ENCODE peak calls at places on chromosomes 2 and 18, in nine cellular contexts. One of them, this sample, is unnamed.

GRCh38 chr2:217478831-217479435 is 523.9 kb downstream of the TNS1 start:
- DNase-seq in uterus: no peak
- DNase-seq in AG04450: no peak
- DNase-seq in AG10803: no peak
- DNase-seq in lower leg skin: no peak
- DNase-seq in hepatocyte: no peak
- DNase-seq in GM12865: no peak
- DNase-seq in brain microvascular endothelial cell: no peak
- DNase-seq in cardiac muscle cell: no peak
- DNase-seq in this sample: no peak

GRCh38 chr18:24741961-24742738 is 281.7 kb downstream of the HRH4 start:
- DNase-seq in hepatocyte: no peak
- DNase-seq in uterus: no peak
- DNase-seq in AG04450: no peak
- DNase-seq in AG10803: peak
- DNase-seq in lower leg skin: no peak
- DNase-seq in GM12865: no peak
- DNase-seq in cardiac muscle cell: no peak
- DNase-seq in brain microvascular endothelial cell: no peak
- DNase-seq in this sample: no peak

GRCh38 chr18:11998182-11998581 is 16.9 kb downstream of the IMPA2 start:
- DNase-seq in AG04450: no peak
- DNase-seq in lower leg skin: no peak
- DNase-seq in brain microvascular endothelial cell: no peak
- DNase-seq in cardiac muscle cell: no peak
- DNase-seq in GM12865: no peak
- DNase-seq in hepatocyte: no peak
- DNase-seq in AG10803: no peak
- DNase-seq in uterus: no peak
- DNase-seq in this sample: no peak

GRCh38 chr2:130389363-130389762 is 33.5 kb downstream of the PTPN18 start:
- DNase-seq in AG04450: no peak
- DNase-seq in cardiac muscle cell: no peak
- DNase-seq in brain microvascular endothelial cell: no peak
- DNase-seq in hepatocyte: no peak
- DNase-seq in AG10803: no peak
- DNase-seq in uterus: no peak
- DNase-seq in GM12865: no peak
- DNase-seq in lower leg skin: no peak
- DNase-seq in this sample: no peak

GRCh38 chr18:79599503-79599931 is 80.1 kb upstream of the CTDP1 start:
- DNase-seq in hepatocyte: no peak
- DNase-seq in AG04450: no peak
- DNase-seq in brain microvascular endothelial cell: peak
- DNase-seq in lower leg skin: peak
- DNase-seq in cardiac muscle cell: no peak
- DNase-seq in GM12865: no peak
- DNase-seq in uterus: no peak
- DNase-seq in AG10803: peak
- DNase-seq in this sample: no peak

GRCh38 chr2:65159261-65159660 is 29.4 kb upstream of the RAB1A start:
- DNase-seq in hepatocyte: no peak
- DNase-seq in AG04450: no peak
- DNase-seq in lower leg skin: no peak
- DNase-seq in GM12865: no peak
- DNase-seq in cardiac muscle cell: no peak
- DNase-seq in uterus: no peak
- DNase-seq in AG10803: no peak
- DNase-seq in brain microvascular endothelial cell: no peak
- DNase-seq in this sample: no peak

GRCh38 chr2:75606851-75607798 is 39.5 kb upstream of the MRPL19 start:
- DNase-seq in hepatocyte: no peak
- DNase-seq in brain microvascular endothelial cell: peak
- DNase-seq in AG10803: peak
- DNase-seq in uterus: no peak
- DNase-seq in AG04450: no peak
- DNase-seq in lower leg skin: no peak
- DNase-seq in cardiac muscle cell: peak
- DNase-seq in GM12865: no peak
- DNase-seq in this sample: no peak

GRCh38 chr2:15914981-15915380 is 25.4 kb upstream of the MYCN start:
- DNase-seq in GM12865: no peak
- DNase-seq in hepatocyte: no peak
- DNase-seq in AG04450: no peak
- DNase-seq in cardiac muscle cell: no peak
- DNase-seq in lower leg skin: no peak
- DNase-seq in AG10803: no peak
- DNase-seq in uterus: no peak
- DNase-seq in brain microvascular endothelial cell: no peak
- DNase-seq in this sample: no peak

GRCh38 chr2:22355816-22356433 is 1029.1 kb upstream of the KLHL29 start:
- DNase-seq in GM12865: peak
- DNase-seq in AG04450: no peak
- DNase-seq in brain microvascular endothelial cell: peak
- DNase-seq in AG10803: no peak
- DNase-seq in cardiac muscle cell: peak
- DNase-seq in lower leg skin: peak
- DNase-seq in hepatocyte: peak
- DNase-seq in uterus: peak
- DNase-seq in this sample: peak

GRCh38 chr2:85539361-85540130 is 578 bp downstream of the MAT2A start:
- DNase-seq in AG04450: no peak
- DNase-seq in uterus: peak
- DNase-seq in AG10803: peak
- DNase-seq in hepatocyte: peak
- DNase-seq in brain microvascular endothelial cell: peak
- DNase-seq in cardiac muscle cell: peak
- DNase-seq in lower leg skin: peak
- DNase-seq in GM12865: peak
- DNase-seq in this sample: peak

GRCh38 chr2:118622931-118623330 is 224.5 kb downstream of the EN1 start:
- DNase-seq in AG10803: peak
- DNase-seq in lower leg skin: no peak
- DNase-seq in AG04450: no peak
- DNase-seq in cardiac muscle cell: no peak
- DNase-seq in GM12865: no peak
- DNase-seq in brain microvascular endothelial cell: no peak
- DNase-seq in hepatocyte: no peak
- DNase-seq in uterus: no peak
- DNase-seq in this sample: no peak

GRCh38 chr2:63424329-63425078 is 163.8 kb downstream of the WDPCP start:
- DNase-seq in AG04450: no peak
- DNase-seq in hepatocyte: peak
- DNase-seq in cardiac muscle cell: peak
- DNase-seq in uterus: no peak
- DNase-seq in brain microvascular endothelial cell: peak
- DNase-seq in lower leg skin: no peak
- DNase-seq in AG10803: peak
- DNase-seq in GM12865: peak
- DNase-seq in this sample: no peak

GRCh38 chr2:163367825-163368582 is 367.8 kb downstream of the FIGN start:
- DNase-seq in brain microvascular endothelial cell: no peak
- DNase-seq in hepatocyte: no peak
- DNase-seq in GM12865: no peak
- DNase-seq in lower leg skin: no peak
- DNase-seq in AG10803: no peak
- DNase-seq in AG04450: no peak
- DNase-seq in uterus: no peak
- DNase-seq in cardiac muscle cell: no peak
- DNase-seq in this sample: no peak

GRCh38 chr2:119494163-119494790 is 30.0 kb downstream of the SCTR start:
- DNase-seq in cardiac muscle cell: no peak
- DNase-seq in AG04450: no peak
- DNase-seq in hepatocyte: no peak
- DNase-seq in AG10803: no peak
- DNase-seq in GM12865: no peak
- DNase-seq in brain microvascular endothelial cell: no peak
- DNase-seq in lower leg skin: no peak
- DNase-seq in uterus: no peak
- DNase-seq in this sample: no peak

GRCh38 chr18:34809697-34810096 is 99.6 kb downstream of the DTNA start:
- DNase-seq in lower leg skin: peak
- DNase-seq in GM12865: peak
- DNase-seq in brain microvascular endothelial cell: peak
- DNase-seq in AG04450: no peak
- DNase-seq in AG10803: peak
- DNase-seq in uterus: peak
- DNase-seq in cardiac muscle cell: peak
- DNase-seq in hepatocyte: peak
- DNase-seq in this sample: peak

DNA sequence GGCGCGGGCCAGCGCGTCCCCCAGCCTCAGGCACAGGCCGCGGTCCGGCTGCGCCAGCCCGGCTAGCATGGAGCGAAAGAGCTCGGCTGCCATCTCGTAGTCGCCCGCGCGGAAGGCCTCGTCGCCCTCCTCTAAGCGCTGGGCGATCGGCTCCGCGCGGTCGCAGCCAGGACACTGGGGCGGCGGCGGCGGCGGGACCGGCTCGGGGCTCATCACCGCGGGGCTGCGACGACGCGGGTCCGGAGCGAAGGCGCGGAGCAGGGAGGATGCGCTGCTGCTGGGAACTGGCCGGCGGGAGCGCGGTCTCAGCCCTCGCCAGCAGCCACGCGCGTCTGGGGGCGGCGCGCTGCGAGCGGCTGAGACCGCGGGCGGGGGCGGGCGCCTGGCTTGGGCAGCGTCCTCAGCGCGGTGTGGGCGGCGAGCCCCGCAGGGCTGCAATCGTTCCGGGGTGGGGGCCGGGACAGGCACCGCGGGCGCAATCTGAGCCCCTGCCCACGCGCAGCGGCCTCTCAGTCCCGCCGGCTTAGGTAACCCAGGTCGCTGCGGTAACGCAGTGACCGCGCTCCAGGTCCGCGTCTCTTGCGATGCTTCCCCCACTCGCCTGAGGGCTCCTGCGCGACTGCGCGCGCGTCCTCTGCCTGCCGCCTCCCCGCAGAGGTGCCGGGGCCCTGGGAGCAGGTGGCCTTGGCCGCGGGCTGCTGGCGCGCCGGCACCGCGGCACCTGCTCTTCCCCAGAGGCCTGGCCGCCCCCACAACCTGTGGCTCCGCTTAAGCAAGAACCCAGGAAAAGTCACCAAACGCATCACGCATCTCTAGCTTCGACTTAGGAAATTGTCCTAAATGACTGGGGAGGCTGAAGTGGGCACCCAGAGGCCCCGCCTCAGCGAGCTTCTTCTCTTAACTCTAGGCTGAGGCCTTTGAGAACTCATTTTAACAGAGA is at the start of gene LONRF2:
- DNase-seq in brain microvascular endothelial cell: no peak
- DNase-seq in hepatocyte: peak
- DNase-seq in GM12865: peak
- DNase-seq in lower leg skin: no peak
- DNase-seq in AG10803: peak
- DNase-seq in uterus: peak
- DNase-seq in cardiac muscle cell: peak
- DNase-seq in AG04450: no peak
- DNase-seq in this sample: no peak
- H3K4me3 ChIP-seq in brain microvascular endothelial cell: peak
- H3K4me3 ChIP-seq in hepatocyte: peak
- H3K4me3 ChIP-seq in GM12865: no peak
- H3K4me3 ChIP-seq in lower leg skin: peak
- H3K4me3 ChIP-seq in AG10803: no peak
- H3K4me3 ChIP-seq in uterus: peak
- H3K4me3 ChIP-seq in cardiac muscle cell: peak
- H3K4me3 ChIP-seq in AG04450: peak
- H3K4me3 ChIP-seq in this sample: peak

GRCh38 chr2:127453392-127454171 is 35.4 kb downstream of the PROC start:
- DNase-seq in brain microvascular endothelial cell: no peak
- DNase-seq in AG04450: no peak
- DNase-seq in AG10803: no peak
- DNase-seq in uterus: no peak
- DNase-seq in hepatocyte: no peak
- DNase-seq in lower leg skin: no peak
- DNase-seq in GM12865: peak
- DNase-seq in cardiac muscle cell: peak
- DNase-seq in this sample: no peak
- TF ChIP-seq CTCF in brain microvascular endothelial cell: peak
- TF ChIP-seq CTCF in AG04450: no peak
- TF ChIP-seq CTCF in AG10803: peak
- TF ChIP-seq CTCF in uterus: no peak
- TF ChIP-seq CTCF in hepatocyte: no peak
- TF ChIP-seq CTCF in lower leg skin: no peak
- TF ChIP-seq CTCF in GM12865: peak
- TF ChIP-seq CTCF in cardiac muscle cell: peak
- TF ChIP-seq CTCF in this sample: no peak

GRCh38 chr2:69989017-69989416 is 27.6 kb upstream of the ASPRV1 start:
- DNase-seq in GM12865: no peak
- DNase-seq in AG10803: no peak
- DNase-seq in cardiac muscle cell: no peak
- DNase-seq in lower leg skin: no peak
- DNase-seq in brain microvascular endothelial cell: no peak
- DNase-seq in AG04450: no peak
- DNase-seq in hepatocyte: no peak
- DNase-seq in uterus: no peak
- DNase-seq in this sample: no peak
- H3K4me3 ChIP-seq in GM12865: no peak
- H3K4me3 ChIP-seq in AG10803: no peak
- H3K4me3 ChIP-seq in cardiac muscle cell: no peak
- H3K4me3 ChIP-seq in lower leg skin: no peak
- H3K4me3 ChIP-seq in brain microvascular endothelial cell: no peak
- H3K4me3 ChIP-seq in AG04450: no peak
- H3K4me3 ChIP-seq in hepatocyte: no peak
- H3K4me3 ChIP-seq in uterus: no peak
- H3K4me3 ChIP-seq in this sample: no peak

GRCh38 chr2:206708286-206708685 is 9.9 kb downstream of the DYTN start:
- DNase-seq in AG10803: no peak
- DNase-seq in GM12865: no peak
- DNase-seq in lower leg skin: no peak
- DNase-seq in uterus: no peak
- DNase-seq in cardiac muscle cell: no peak
- DNase-seq in AG04450: no peak
- DNase-seq in brain microvascular endothelial cell: no peak
- DNase-seq in hepatocyte: no peak
- DNase-seq in this sample: no peak

GRCh38 chr2:206701952-206702630 is 16.1 kb downstream of the DYTN start:
- DNase-seq in lower leg skin: no peak
- DNase-seq in GM12865: no peak
- DNase-seq in hepatocyte: no peak
- DNase-seq in brain microvascular endothelial cell: no peak
- DNase-seq in AG04450: no peak
- DNase-seq in cardiac muscle cell: no peak
- DNase-seq in AG10803: no peak
- DNase-seq in uterus: no peak
- DNase-seq in this sample: no peak

DNA sequence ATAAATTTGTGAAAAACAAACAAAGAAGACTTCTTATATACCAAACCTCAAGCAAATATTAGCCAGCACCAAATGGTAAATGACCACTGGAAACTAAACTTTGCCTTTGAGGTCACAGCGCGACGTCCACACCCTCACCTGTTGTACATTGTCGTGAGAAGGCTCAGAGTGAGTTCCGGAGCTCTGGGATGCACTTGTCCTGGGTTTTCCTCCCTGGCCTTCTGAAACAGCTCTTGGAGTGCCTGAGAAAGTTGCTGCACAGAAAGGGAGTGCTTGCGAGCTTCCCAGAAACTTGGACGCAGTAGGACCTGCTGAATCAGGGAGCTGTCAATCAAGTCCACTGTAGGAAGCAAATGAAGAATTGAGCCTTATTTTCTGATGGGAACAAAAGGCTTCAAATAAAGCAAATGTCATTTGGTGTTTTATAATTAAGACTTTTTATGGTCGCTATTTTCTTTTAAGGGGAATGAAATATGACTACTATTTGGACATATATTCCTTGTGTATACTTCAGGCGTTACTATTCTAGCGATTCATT is 11.0 kb downstream of the DYTN start:
- DNase-seq in hepatocyte: no peak
- DNase-seq in AG04450: no peak
- DNase-seq in GM12865: no peak
- DNase-seq in uterus: no peak
- DNase-seq in lower leg skin: no peak
- DNase-seq in AG10803: no peak
- DNase-seq in brain microvascular endothelial cell: no peak
- DNase-seq in cardiac muscle cell: no peak
- DNase-seq in this sample: no peak
- TF ChIP-seq CTCF in hepatocyte: no peak
- TF ChIP-seq CTCF in AG04450: no peak
- TF ChIP-seq CTCF in GM12865: no peak
- TF ChIP-seq CTCF in uterus: no peak
- TF ChIP-seq CTCF in lower leg skin: no peak
- TF ChIP-seq CTCF in AG10803: no peak
- TF ChIP-seq CTCF in brain microvascular endothelial cell: no peak
- TF ChIP-seq CTCF in cardiac muscle cell: no peak
- TF ChIP-seq CTCF in this sample: no peak

This sample was measured in right atrium auricular region.